ENCODE peak calls at places on chromosomes 16 and 17, in four cellular contexts. H is PC-9; S is effector memory CD4-positive, alpha-beta T cell; E is upper lobe of right lung. J is an unnamed sample. For H3K36me3 and H3K4me1, the result is how much of the 10 kb centered on the place peaks cover.

GRCh38 chr17:15261818-15262290 is 3.3 kb downstream of the PMP22 start:
- DNase-seq in H (no peak), S (no peak), E (no peak), J (peak)

GRCh38 chr16:88907768-88908167 is 41.3 kb upstream of the PABPN1L start:
- DNase-seq in H (peak), S (no peak), E (no peak), J (no peak)

GRCh38 chr16:728131-728889 is 1.4 kb downstream of the HAGHL start:
- DNase-seq in H (peak), S (peak), E (peak), J (peak)

GRCh38 chr16:27444015-27444414 is 42.0 kb downstream of the IL21R start:
- DNase-seq in H (no peak), S (no peak), E (no peak), J (no peak)

GRCh38 chr16:57941016-57941656 is 29.8 kb downstream of the CNGB1 start:
- DNase-seq in H (peak), S (no peak), E (peak), J (no peak)

GRCh38 chr16:31488630-31489564 is 6.0 kb downstream of the SLC5A2 start:
- DNase-seq in H (no peak), S (no peak), E (no peak), J (no peak)

GRCh38 chr17:41624208-41625101 is at the start of gene KRT17:
- DNase-seq in H (no peak), S (no peak), E (peak), J (peak)

GRCh38 chr16:19008770-19009169 is 25.0 kb downstream of the TMC7 start:
- DNase-seq in H (no peak), S (no peak), E (no peak), J (no peak)

GRCh38 chr17:81523139-81524062 is 4.8 kb upstream of the FSCN2 start:
- DNase-seq in H (no peak), S (no peak), E (no peak), J (no peak)

DNA sequence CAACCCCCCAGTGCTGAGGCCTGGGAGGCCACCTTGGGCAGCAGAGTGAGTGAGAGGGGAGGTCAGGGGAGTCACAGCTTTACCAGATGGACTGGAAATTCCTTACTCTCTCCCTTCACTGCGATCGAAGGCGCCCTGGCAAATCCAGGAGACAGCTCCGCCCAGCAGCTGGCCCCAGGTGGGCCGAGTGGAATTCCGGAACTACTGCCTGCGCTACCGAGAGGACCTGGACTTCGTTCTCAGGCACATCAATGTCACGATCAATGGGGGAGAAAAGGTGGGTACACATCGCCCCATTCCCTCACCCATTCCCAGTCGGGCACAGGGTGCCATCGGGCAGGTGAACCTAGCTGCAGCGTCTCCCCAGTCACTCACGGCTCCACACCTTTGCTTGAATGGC is 91.6 kb downstream of the ABCC6 start:
- DNase-seq in H (no peak), S (no peak), E (no peak), J (no peak)
- H3K36me3 ChIP-seq in H (under half), S (half or more), E (half or more), J (half or more)

DNA sequence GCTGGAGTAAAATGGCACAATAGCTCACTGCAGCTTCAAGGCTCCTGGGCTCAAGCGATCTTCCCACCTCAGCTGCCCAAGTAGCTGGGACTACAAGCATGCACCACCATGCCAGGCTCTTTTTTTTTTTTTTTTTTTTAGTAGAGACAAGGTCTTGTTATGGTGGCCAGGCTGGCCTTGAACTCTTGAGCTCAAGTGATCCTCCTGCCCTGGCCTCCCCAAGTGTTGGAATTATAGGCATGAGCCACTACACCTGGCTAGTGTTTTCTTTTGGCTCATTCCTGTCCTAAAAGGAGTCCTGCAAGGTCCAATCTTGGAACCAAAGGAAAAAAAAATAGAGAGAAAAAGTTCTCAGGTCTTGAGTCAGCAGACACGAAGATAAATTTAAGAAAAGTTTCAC is 30.8 kb downstream of the PKD1L3 start:
- DNase-seq in H (no peak), S (no peak), E (no peak), J (no peak)
- H3K27ac ChIP-seq in H (no peak), S (no peak), E (no peak), J (no peak)

GRCh38 chr17:76487451-76488192 is 13.6 kb downstream of the RHBDF2 start:
- DNase-seq in H (no peak), S (no peak), E (no peak), J (no peak)
- H3K4me1 ChIP-seq in H (under half), S (under half), E (under half), J (under half)

DNA sequence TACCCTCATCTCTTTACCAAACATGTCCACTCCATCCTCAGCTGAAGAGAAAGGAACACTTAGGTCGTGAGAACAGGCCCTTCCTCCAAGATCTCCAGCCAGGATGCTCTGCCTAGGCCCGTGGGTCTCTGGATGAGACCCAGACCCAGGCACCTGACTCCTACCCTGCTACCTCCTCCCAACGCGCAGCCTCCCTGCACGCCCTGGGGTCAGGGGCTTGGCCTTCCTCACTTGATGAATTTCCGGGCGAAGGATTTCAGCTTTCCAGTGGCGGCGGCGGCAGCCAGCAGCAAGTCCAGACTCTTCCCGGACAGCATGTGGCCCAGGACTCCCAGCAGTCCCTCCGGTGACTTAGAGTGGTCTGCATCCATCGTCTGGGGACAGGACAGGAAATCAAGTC is 13.4 kb downstream of the CSF3 start:
- DNase-seq in H (no peak), S (no peak), E (no peak), J (no peak)
- H3K36me3 ChIP-seq in H (under half), S (half or more), E (half or more), J (half or more)

GRCh38 chr17:17816240-17816814 is 20.5 kb downstream of the SREBF1 start:
- DNase-seq in H (no peak), S (no peak), E (no peak), J (no peak)
- H3K27ac ChIP-seq in H (no peak), S (no peak), E (no peak), J (no peak)

GRCh38 chr16:83803811-83804210 is 4.0 kb upstream of the HSBP1 start:
- DNase-seq in H (peak), S (no peak), E (no peak), J (no peak)
- H3K4me1 ChIP-seq in H (under half), S (under half), E (under half), J (under half)

DNA sequence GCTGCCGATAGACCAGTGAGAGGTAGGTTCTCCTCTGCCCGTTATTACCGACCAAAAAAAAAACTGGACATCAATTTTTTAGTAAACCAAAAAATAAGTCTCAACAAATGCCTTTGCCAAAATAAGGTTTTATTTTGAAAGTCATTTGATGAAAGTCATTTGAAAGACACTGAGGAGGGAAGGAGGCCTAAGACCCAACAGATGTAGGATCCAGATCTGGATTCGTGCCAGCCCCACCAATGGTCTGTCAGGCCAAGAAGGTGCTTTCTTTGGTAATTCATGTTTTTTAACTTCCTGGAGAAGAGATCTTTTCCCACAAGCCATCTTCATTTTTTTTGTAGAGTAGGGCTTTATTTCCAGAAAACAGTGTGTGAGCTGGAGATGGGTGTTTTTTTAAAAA is 18.1 kb downstream of the NTAN1 start:
- DNase-seq in H (no peak), S (no peak), E (no peak), J (no peak)
- H3K36me3 ChIP-seq in H (under half), S (half or more), E (half or more), J (half or more)

GRCh38 chr16:69234460-69234859 is 47.5 kb downstream of the SNTB2 start:
- DNase-seq in H (no peak), S (no peak), E (no peak), J (no peak)

GRCh38 chr16:69236319-69236718 is 49.4 kb downstream of the SNTB2 start:
- DNase-seq in H (no peak), S (no peak), E (no peak), J (no peak)

DNA sequence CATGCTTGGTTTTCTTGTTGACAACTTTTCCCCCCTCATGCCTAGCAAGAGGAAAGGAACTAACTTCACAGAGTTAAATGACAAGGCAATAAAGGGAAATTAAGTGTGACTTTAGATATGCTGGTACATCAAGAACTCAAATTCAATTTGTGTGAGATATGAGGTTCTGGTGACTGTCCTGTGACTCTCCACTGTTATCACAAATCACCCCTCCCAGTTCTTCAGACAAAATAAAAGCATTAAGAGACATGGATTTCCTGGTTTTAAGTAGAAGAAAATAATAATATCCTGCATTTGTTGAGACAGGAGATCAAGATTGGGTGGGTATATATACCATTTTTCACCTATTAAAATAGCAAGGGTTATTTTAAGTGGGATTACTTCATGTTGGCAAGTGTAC is 46.2 kb downstream of the SNTB2 start:
- DNase-seq in H (no peak), S (no peak), E (no peak), J (no peak)
- H3K27ac ChIP-seq in H (no peak), S (no peak), E (no peak), J (no peak)

DNA sequence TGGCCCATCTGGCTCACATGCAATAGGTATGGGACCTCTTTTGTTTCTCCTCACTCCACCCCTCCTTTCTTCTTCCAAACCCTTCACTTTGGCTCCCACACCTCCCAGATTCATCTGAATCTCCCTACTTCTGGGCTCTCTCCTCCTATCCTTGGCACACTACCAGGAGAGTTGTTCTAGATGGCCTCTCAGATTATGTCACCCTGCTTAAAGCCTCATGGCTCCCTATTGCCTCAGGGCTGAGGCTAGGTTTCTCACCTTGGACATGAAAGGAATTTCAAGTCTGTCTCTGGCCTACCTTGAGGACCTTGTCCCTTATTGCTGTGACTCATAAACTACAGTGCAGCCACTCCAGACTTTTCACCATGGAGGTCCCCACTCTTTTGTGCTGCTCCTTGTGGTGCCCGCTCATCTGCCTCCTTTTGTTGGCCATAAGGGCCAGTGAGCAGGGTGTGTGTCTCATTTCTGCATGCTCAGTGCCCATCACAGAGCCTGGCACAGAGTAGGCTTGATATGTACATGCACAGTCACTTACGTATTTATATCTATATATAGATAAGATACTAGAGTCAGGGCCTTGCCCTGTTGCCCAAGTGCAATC is 1.0 kb upstream of the MFAP4 start:
- DNase-seq in H (peak), S (no peak), E (no peak), J (no peak)
- H3K4me1 ChIP-seq in H (under half), S (under half), E (under half), J (under half)

GRCh38 chr17:21198411-21198810 is 15.6 kb downstream of the TMEM11 start:
- DNase-seq in H (no peak), S (no peak), E (no peak), J (no peak)
- H3K36me3 ChIP-seq in H (under half), S (under half), E (under half), J (under half)